ENCODE peak calls at places on chromosomes 7 and 10, in seven cellular contexts. Q, E, R, U, P, V and S are unnamed samples.

GRCh38 chr7:155972247-155972646 is 160.0 kb upstream of the SHH start:
- DNase-seq in V (no peak), Q (no peak), R (no peak), E (no peak), P (no peak), U (no peak), S (peak)

GRCh38 chr7:63073286-63073685 is 925.4 kb upstream of the ZNF722 start:
- DNase-seq in Q (peak), E (no peak), U (no peak), P (no peak), R (no peak), V (no peak), S (peak)

GRCh38 chr7:26155531-26156375 is 3.8 kb downstream of the NFE2L3 start:
- DNase-seq in E (no peak), V (no peak), Q (no peak), R (no peak), P (no peak), U (no peak), S (no peak)

GRCh38 chr7:72268090-72268489 is 144.0 kb downstream of the CALN1 start:
- DNase-seq in U (no peak), Q (no peak), V (no peak), E (no peak), P (no peak), R (no peak), S (no peak)

GRCh38 chr7:106915873-106916272 is 50.8 kb downstream of the PIK3CG start:
- DNase-seq in Q (no peak), E (no peak), P (no peak), U (no peak), R (peak), V (no peak), S (no peak)

GRCh38 chr10:35641430-35642015 is 573 bp downstream of the FZD8 start:
- DNase-seq in Q (no peak), U (peak), V (no peak), P (no peak), E (peak), R (peak), S (no peak)

GRCh38 chr10:103254538-103255325 is 9.0 kb downstream of the RPEL1 start:
- DNase-seq in V (no peak), Q (no peak), U (no peak), E (no peak), R (no peak), P (no peak), S (no peak)

GRCh38 chr7:21580073-21580521 is 37.3 kb downstream of the DNAH11 start:
- DNase-seq in E (no peak), V (peak), R (peak), P (no peak), Q (no peak), U (no peak), S (no peak)

GRCh38 chr10:6678211-6678803 is 98.2 kb upstream of the PRKCQ start:
- DNase-seq in U (peak), V (no peak), P (no peak), E (peak), Q (peak), R (peak), S (no peak)

GRCh38 chr10:3960496-3960895 is 175.5 kb upstream of the KLF6 start:
- DNase-seq in R (no peak), U (no peak), V (no peak), P (no peak), Q (no peak), E (no peak), S (no peak)

GRCh38 chr7:55774327-55775050 is 88.1 kb downstream of the SEPTIN14 start:
- DNase-seq in R (no peak), V (no peak), P (no peak), Q (no peak), U (no peak), E (no peak), S (no peak)

GRCh38 chr10:50416885-50417284 is 165.6 kb upstream of the ASAH2 start:
- DNase-seq in Q (no peak), V (no peak), E (no peak), P (no peak), R (no peak), U (no peak), S (no peak)

GRCh38 chr7:137151056-137151731 is 192.3 kb downstream of the PTN start:
- DNase-seq in R (no peak), Q (no peak), V (no peak), P (no peak), E (no peak), U (no peak), S (no peak)

GRCh38 chr7:124276005-124276606 is 243.2 kb upstream of the TMEM229A start:
- DNase-seq in U (peak), V (no peak), P (no peak), Q (no peak), E (no peak), R (peak), S (no peak)

GRCh38 chr7:27553288-27553687 is 109.4 kb downstream of the HIBADH start:
- DNase-seq in V (no peak), P (no peak), U (no peak), E (no peak), Q (no peak), R (no peak), S (no peak)

GRCh38 chr10:12130237-12130872 is 878 bp downstream of the SEC61A2 start:
- DNase-seq in Q (no peak), R (peak), U (peak), P (no peak), E (peak), V (peak), S (no peak)
- TF ChIP-seq CTCF in Q (no peak), R (peak), U (peak), P (peak), E (peak), V (peak), S (peak)

DNA sequence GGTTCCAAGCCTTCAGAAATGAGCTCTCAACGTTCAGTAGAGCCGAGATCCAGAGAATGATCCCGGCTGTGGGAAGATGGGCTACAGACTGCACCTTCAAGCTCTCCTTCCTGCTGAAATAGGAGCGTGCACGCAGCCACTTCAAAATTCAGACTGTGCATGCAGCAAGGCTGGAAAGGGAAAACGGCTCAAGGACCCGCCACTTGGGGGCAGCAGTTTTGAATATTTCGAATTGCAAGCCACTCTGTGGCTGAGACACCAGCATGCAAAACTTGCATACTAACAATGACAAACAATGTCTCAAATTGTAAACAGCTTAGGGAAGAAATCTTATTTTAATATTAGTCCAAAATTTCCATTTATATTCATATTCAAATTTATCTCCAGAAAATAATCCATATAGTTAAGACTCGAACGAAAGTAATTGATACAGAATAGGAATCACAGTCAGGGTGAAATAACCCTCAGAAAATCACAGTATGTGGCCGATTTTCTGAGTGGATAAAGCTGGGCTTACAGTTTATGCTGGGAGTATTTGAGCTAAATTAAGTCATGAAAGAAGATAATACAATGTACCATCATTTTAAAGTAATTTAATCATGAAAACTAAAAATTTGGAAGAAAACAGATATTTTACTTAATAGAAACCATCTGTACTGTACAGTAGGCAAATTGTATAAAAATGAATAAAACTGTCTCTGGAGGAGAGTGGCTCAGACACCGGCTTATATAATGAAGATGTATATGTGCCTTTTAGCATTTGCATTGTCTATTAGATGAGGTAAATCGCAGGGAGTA is 137.9 kb upstream of the MKI67 start:
- DNase-seq in Q (peak), E (peak), U (peak), R (peak), V (no peak), P (no peak), S (no peak)
- TF ChIP-seq CTCF in Q (no peak), E (peak), U (peak), R (peak), V (peak), P (peak), S (peak)

DNA sequence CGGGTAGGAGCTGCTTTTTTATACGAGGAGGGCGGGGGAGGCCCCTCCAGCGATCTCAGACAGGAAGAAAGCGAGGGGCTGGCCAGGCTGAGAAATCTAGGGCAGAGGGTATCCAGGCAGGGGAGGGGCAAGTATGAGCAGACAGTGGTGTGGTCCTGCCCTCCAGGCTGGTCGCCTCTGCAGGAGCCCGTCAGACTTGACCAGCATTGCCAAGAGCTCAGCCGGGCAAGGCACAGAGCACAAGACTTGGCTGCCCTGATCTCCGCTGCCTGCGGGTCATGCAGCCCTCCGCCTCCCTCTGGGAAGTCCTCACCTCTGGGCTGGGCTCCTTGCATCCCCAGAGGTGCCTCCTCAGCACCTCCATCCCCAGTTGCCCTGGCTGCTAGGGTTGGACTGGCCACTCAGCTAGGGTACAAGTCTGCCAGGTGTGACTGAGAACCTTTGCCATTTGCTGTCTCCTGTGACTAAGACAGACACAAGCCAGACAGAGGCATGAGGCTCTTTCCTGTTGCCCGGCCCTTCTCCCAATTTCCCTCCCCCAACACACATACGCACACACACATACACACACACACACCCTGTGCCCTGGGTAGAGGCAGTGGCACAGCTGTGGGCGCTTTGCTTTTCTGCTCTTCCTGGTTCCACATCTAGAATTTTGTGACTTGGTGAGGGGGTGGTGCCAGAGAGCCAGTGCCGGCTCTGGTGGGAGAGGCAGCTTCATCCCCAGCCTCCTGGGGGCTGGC is 59.1 kb upstream of the PPIF start:
- DNase-seq in V (no peak), Q (no peak), R (no peak), U (no peak), P (no peak), E (no peak), S (no peak)
- TF ChIP-seq CTCF in V (no peak), Q (no peak), R (no peak), U (no peak), P (no peak), E (no peak), S (no peak)

GRCh38 chr7:96183163-96183562 is 138.7 kb downstream of the SLC25A13 start:
- DNase-seq in R (no peak), E (no peak), Q (no peak), P (no peak), V (no peak), U (no peak), S (no peak)
- TF ChIP-seq CTCF in R (no peak), E (no peak), Q (no peak), P (no peak), V (no peak), U (no peak), S (peak)

DNA sequence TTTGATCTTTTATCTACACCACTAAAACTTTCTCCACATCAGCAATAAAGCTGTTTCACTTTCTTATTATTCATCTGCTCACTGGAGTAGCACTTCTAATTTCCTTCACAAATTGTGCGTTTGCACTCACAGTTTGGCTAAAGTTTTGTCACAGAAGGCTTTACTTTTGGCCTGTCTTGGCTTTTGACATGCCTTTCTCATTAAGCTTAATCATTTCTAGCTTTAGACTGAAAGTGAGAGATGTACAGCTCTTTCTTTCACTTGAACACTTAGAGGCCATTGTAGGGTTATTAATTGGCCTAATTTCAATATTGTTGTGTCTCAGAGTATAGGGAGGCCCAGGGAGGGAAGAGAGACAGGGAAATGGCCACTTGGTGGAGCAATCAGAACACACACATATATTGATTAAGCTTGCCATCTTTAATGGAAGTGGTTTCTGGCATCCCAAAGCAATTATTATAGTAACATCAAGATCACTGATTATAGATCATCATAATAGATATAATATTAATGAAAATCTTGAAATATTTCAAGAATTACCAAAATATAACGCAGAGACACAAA is 512.5 kb downstream of the ETV1 start:
- DNase-seq in P (no peak), Q (no peak), R (peak), E (no peak), V (no peak), U (no peak), S (no peak)
- TF ChIP-seq CTCF in P (no peak), Q (no peak), R (no peak), E (no peak), V (peak), U (no peak), S (no peak)